ENCODE peak calls at places on chromosomes 4 and X, in eight cellular contexts. I is breast epithelium; X is left ventricle myocardium inferior; Y is CD8-positive, alpha-beta T cell; S is astrocyte of the spinal cord; C is cardiac muscle cell; E is suprapubic skin; U is GM12864. O is an unnamed sample.

GRCh38 chrX:22037911-22038537 is 5.9 kb downstream of the PHEX start:
- DNase-seq in C (no peak), S (no peak), E (no peak), U (no peak), X (no peak), I (no peak), Y (no peak), O (no peak)

GRCh38 chrX:39899059-39899458 is 198.7 kb downstream of the BCOR start:
- DNase-seq in X (no peak), Y (no peak), S (no peak), U (no peak), I (no peak), E (no peak), C (no peak), O (no peak)

GRCh38 chr4:113781439-113782040 is 20.0 kb upstream of the CAMK2D start:
- DNase-seq in X (no peak), U (peak; percentile 24), I (no peak), S (peak; percentile 63), Y (no peak), C (peak; percentile 62), E (no peak), O (no peak)

GRCh38 chrX:11913001-11913400 is 155.0 kb downstream of the MSL3 start:
- DNase-seq in E (no peak), U (no peak), S (no peak), C (peak; percentile 29), X (no peak), I (no peak), Y (no peak), O (no peak)

GRCh38 chr4:171519457-171519856 is 293.7 kb upstream of the GALNTL6 start:
- DNase-seq in X (no peak), E (no peak), Y (no peak), C (no peak), S (no peak), U (no peak), I (no peak), O (no peak)

GRCh38 chr4:112521123-112522116 is 5.4 kb upstream of the NEUROG2 start:
- DNase-seq in E (no peak), S (no peak), I (no peak), C (no peak), Y (no peak), U (no peak), X (no peak), O (no peak)

GRCh38 chr4:119328695-119329094 is 6.8 kb upstream of the FABP2 start:
- DNase-seq in U (no peak), I (no peak), X (no peak), S (no peak), C (no peak), Y (no peak), E (no peak), O (no peak)

GRCh38 chr4:113026556-113026955 is 22.9 kb upstream of the ANK2 start:
- DNase-seq in E (no peak), U (no peak), C (peak; percentile 24), X (no peak), I (no peak), S (peak; percentile 22), Y (no peak), O (no peak)

GRCh38 chrX:79195027-79195426 is 50.5 kb downstream of the GPR174 start:
- DNase-seq in Y (no peak), C (no peak), S (no peak), U (no peak), I (no peak), X (no peak), E (no peak), O (no peak)

GRCh38 chr4:169254546-169254983 is 16.2 kb downstream of the SH3RF1 start:
- DNase-seq in Y (no peak), U (no peak), I (no peak), E (no peak), S (peak; percentile 88), X (no peak), C (peak; percentile 89), O (no peak)

GRCh38 chrX:134631404-134632346 is 26.6 kb downstream of the PLAC1 start:
- DNase-seq in I (no peak), U (no peak), E (no peak), C (peak; percentile 86), S (no peak), X (no peak), Y (no peak), O (no peak)

GRCh38 chr4:137474711-137475301 is 57.5 kb downstream of the PCDH18 start:
- DNase-seq in U (no peak), I (no peak), E (no peak), S (peak; percentile 79), C (peak; percentile 87), Y (no peak), X (no peak), O (no peak)

GRCh38 chrX:44974462-44974861 is 101.5 kb downstream of the KDM6A start:
- DNase-seq in I (no peak), E (no peak), U (no peak), Y (no peak), C (peak; percentile 6), X (no peak), S (peak; percentile 32), O (no peak)

GRCh38 chr4:28287837-28288236 is 1427.2 kb downstream of the STIM2 start:
- DNase-seq in E (no peak), Y (no peak), U (no peak), I (no peak), C (peak; percentile 92), X (no peak), S (peak; percentile 92), O (no peak)

GRCh38 chrX:12042615-12043014 is 95.7 kb upstream of the FRMPD4 start:
- DNase-seq in S (no peak), I (no peak), X (no peak), U (no peak), E (no peak), C (no peak), Y (no peak), O (no peak)

GRCh38 chrX:141278306-141278705 is 36.0 kb upstream of the SPANXC start:
- DNase-seq in U (no peak), E (no peak), X (no peak), C (peak; percentile 45), Y (no peak), I (no peak), S (peak; percentile 7), O (no peak)

GRCh38 chrX:9598344-9598743 is 133.5 kb downstream of the TBL1X start:
- DNase-seq in Y (no peak), S (no peak), U (no peak), X (no peak), I (no peak), C (no peak), E (no peak), O (peak; percentile 35)

GRCh38 chr4:93775551-93775950 is 53.0 kb upstream of the ATOH1 start:
- DNase-seq in E (no peak), C (no peak), S (no peak), Y (no peak), U (no peak), X (no peak), I (no peak), O (no peak)

GRCh38 chrX:71666240-71667223 is 814 bp upstream of the LOC101059915 start:
- DNase-seq in E (no peak), Y (no peak), C (no peak), I (no peak), X (no peak), U (no peak), S (no peak), O (no peak)

GRCh38 chrX:76617020-76617419 is 189.5 kb downstream of the MAGEE1 start:
- DNase-seq in S (no peak), I (no peak), U (no peak), C (no peak), Y (no peak), E (no peak), X (no peak), O (no peak)
- H3K4me3 ChIP-seq in S (no peak overlapping the region), I (no peak overlapping the region), U (no peak overlapping the region), C (no peak overlapping the region), Y (no peak overlapping the region), E (no peak overlapping the region), X (no peak overlapping the region), O (no peak overlapping the region)

DNA sequence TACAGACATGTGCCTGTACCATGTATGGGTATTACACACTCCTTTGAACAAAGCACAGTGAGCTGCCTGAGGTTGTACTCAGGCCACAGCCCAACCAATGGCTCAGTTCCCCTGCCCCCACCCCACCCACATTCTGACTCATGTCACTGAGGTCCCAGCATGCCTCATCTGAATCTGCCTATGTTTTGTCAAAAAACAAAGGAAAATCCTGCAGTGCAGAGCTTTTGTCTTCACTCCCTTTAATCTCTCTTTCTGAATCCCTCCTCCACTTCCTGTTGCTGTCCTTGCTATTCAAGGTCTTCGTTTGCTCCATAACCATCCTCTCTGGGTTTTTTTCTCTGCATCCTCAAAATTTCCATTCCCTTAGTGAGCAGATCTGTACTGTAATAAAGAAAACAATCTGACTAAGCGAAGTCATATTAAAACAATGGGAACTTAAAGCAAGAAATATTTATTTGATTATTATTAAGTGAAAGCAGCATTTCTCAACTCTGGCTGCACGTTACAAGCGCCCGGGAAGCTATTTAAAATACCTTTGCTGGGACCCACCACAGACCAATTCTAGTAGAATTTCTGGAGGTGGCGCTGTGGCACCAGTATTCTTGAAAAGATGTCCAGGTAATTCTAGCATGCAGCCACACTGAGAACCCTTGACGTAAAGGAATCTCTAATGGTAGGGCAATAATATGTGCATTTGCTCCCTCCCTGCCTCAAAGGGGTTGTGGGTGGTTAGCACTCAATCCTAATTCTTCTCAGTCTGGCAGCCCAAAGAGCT is 8.8 kb downstream of the GUCY2F start:
- DNase-seq in I (no peak), E (no peak), C (peak; percentile 54), Y (no peak), S (peak; percentile 77), X (no peak), U (no peak), O (no peak)
- TF ChIP-seq CTCF in I (no peak), E (no peak), C (peak; percentile 33), Y (no peak), S (peak; percentile 32), X (no peak), U (peak; percentile 36), O (no peak)

DNA sequence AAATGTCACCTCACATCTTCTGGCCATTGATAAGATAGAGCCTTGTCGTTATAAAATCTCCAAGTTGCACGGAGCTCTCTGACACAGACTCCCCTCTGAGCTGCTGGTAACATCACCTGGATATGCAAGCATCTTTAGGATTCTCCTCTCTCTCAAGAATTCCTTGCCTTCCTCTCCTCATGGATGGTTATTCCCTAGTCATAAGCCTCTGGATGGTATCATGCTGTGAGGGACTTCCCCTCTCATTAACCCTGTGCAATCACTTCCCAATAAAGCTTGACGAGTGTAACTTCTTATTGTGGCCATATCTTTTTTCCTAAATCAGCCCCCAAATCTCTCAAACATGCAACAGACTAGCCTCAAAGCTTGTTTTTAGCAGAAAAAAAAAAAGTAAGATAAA is 1057.0 kb upstream of the SLIT2 start:
- DNase-seq in Y (no peak), E (no peak), X (no peak), I (no peak), C (no peak), U (no peak), S (no peak), O (no peak)
- H3K4me3 ChIP-seq in Y (no peak overlapping the region), E (no peak overlapping the region), X (no peak overlapping the region), I (no peak overlapping the region), C (no peak overlapping the region), U (no peak overlapping the region), S (no peak overlapping the region), O (no peak overlapping the region)

GRCh38 chrX:30865020-30865419 is 24.0 kb downstream of the TAB3 start:
- DNase-seq in U (no peak), E (no peak), Y (no peak), I (no peak), S (no peak), X (no peak), C (peak; percentile 5), O (no peak)
- TF ChIP-seq CTCF in U (peak; percentile 30), E (no peak), Y (no peak), I (no peak), S (peak; percentile 3), X (no peak), C (no peak), O (peak; percentile 30)

O was measured in LNCaP clone FGC.